ENCODE peak calls at places on chromosome 9, in five cellular contexts. O is left ventricle myocardium inferior, I is colonic mucosa, C is HL-60, D is psoas muscle. M is an unnamed sample.

GRCh38 chr9:20238921-20239320 is 383.4 kb downstream of the MLLT3 start:
- DNase-seq in C (no peak), O (no peak), I (no peak), D (no peak), M (no peak)

GRCh38 chr9:81694541-81694940 is 5.2 kb upstream of the TLE1 start:
- DNase-seq in I (no peak), D (no peak), C (no peak), O (no peak), M (no peak)

GRCh38 chr9:2972475-2972874 is 128.6 kb upstream of the PUM3 start:
- DNase-seq in I (no peak), D (no peak), C (no peak), O (no peak), M (no peak)

GRCh38 chr9:70971698-70972097 is 149.7 kb downstream of the TRPM3 start:
- DNase-seq in O (no peak), I (no peak), D (no peak), C (no peak), M (no peak)

GRCh38 chr9:110015759-110016158 is 192.2 kb downstream of the C9orf152 start:
- DNase-seq in C (no peak), I (no peak), O (no peak), D (no peak), M (no peak)

GRCh38 chr9:125431741-125432271 is 170.2 kb downstream of the GAPVD1 start:
- DNase-seq in D (peak; percentile 45), C (no peak), I (no peak), O (no peak), M (no peak)

GRCh38 chr9:96603305-96604004 is 16.2 kb downstream of the CDC14B start:
- DNase-seq in O (no peak), C (no peak), I (no peak), D (no peak), M (no peak)

GRCh38 chr9:97615439-97616072 is 17.6 kb downstream of the TSTD2 start:
- DNase-seq in C (peak; percentile 64), I (peak; percentile 72), D (no peak), O (no peak), M (peak; percentile 42)

GRCh38 chr9:13915131-13915530 is 398.8 kb downstream of the NFIB start:
- DNase-seq in O (no peak), I (no peak), D (no peak), C (no peak), M (no peak)

GRCh38 chr9:73869261-73869660 is 627.9 kb upstream of the RORB start:
- DNase-seq in D (no peak), C (peak; percentile 36), O (no peak), I (no peak), M (peak; percentile 22)

GRCh38 chr9:136690104-136690840 is 3.0 kb upstream of the AGPAT2 start:
- DNase-seq in I (no peak), D (peak; percentile 90), O (peak; percentile 86), C (no peak), M (no peak)

GRCh38 chr9:98764351-98764750 is 32.0 kb downstream of the ANKS6 start:
- DNase-seq in C (no peak), O (no peak), D (no peak), I (no peak), M (no peak)

GRCh38 chr9:32839013-32839442 is 55.7 kb downstream of the TMEM215 start:
- DNase-seq in D (no peak), C (no peak), O (no peak), I (peak; percentile 24), M (peak; percentile 52)

GRCh38 chr9:83449166-83449565 is 89.0 kb downstream of the FRMD3 start:
- DNase-seq in C (no peak), O (peak; percentile 36), I (no peak), D (no peak), M (no peak)

GRCh38 chr9:125663127-125663526 is 43.9 kb downstream of the MAPKAP1 start:
- DNase-seq in C (peak; percentile 14), D (no peak), O (no peak), I (no peak), M (peak; percentile 7)

GRCh38 chr9:91162311-91162710 is 199.4 kb downstream of the AUH start:
- DNase-seq in C (no peak), I (no peak), O (no peak), D (no peak), M (no peak)

GRCh38 chr9:80163889-80164288 is 592.1 kb downstream of the TLE4 start:
- DNase-seq in D (no peak), O (no peak), I (no peak), C (peak; percentile 25), M (no peak)

GRCh38 chr9:37694355-37694754 is 43.6 kb downstream of the FRMPD1 start:
- DNase-seq in O (no peak), C (no peak), D (no peak), I (no peak), M (no peak)

DNA sequence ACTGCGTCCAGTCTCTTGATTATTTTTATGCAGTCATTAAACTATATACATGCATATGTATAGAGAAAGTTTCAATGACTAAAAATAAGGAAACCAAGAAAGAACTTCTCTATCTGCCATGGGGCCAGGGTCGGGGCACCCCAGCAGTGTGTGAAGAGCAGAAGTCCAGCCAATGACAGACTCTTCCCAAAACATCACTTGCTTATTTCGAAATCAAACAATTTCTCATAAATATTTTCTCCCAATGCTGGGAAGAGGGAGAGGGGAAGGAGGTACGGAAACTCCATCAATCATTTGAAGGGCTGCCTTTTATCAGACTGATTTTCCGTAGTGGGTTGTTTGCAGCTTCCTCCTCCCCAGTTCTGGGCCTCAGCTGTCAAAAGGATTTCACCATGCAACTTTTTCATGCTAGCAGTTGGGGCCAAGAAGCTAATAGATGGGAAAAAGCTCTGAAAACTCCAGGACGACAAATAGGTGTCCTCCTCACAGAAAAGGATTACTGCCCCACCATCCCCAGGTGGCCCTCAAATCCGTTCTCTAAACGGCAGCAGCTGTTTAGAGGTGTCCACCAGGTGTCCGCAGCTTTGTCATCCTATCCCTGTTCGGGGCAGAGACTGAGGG is 617 bp upstream of the FPGS start:
- DNase-seq in D (no peak), I (no peak), O (no peak), C (peak; percentile 61), M (no peak)
- TF ChIP-seq CTCF in D (no peak), I (no peak), O (peak; percentile 36), C (no peak), M (no peak)

GRCh38 chr9:113152699-113153098 is 1.9 kb downstream of the SLC31A2 start:
- DNase-seq in I (no peak), C (no peak), O (no peak), D (no peak), M (no peak)
- TF ChIP-seq CTCF in I (no peak), C (no peak), O (no peak), D (no peak), M (no peak)

DNA sequence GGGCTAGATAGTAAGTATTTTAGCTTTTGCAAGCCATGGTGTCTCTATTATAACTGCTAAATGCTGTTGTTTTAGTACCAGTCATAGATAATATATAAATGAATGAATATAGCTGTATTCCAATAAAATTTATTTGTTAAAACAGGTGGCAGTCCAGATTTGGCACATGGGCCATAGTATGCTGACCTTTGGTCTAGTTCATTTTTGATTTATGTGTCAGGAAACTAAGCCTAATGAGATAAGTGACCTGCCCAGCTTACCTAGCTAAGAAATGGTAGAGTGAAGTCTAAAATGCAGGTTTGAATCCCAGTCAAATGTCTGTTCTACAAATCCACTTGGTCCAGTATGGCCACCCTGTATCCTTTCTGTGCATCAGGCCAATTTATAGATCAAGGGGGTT is 139.3 kb downstream of the ALDH1A1 start:
- DNase-seq in C (no peak), D (no peak), I (no peak), O (no peak), M (no peak)
- TF ChIP-seq CTCF in C (no peak), D (no peak), I (no peak), O (no peak), M (no peak)

GRCh38 chr9:124419832-124420489 is 4.7 kb upstream of the PSMB7 start:
- DNase-seq in O (no peak), I (no peak), C (no peak), D (no peak), M (no peak)
- TF ChIP-seq CTCF in O (peak; percentile 38), I (peak; percentile 22), C (no peak), D (no peak), M (no peak)

GRCh38 chr9:89491688-89492087 is 6.2 kb downstream of the SEMA4D start:
- DNase-seq in I (no peak), O (no peak), D (no peak), C (no peak), M (no peak)

GRCh38 chr9:89493671-89494070 is 4.2 kb downstream of the SEMA4D start:
- DNase-seq in I (no peak), D (no peak), C (no peak), O (no peak), M (no peak)

GRCh38 chr9:89494199-89494598 is 3.7 kb downstream of the SEMA4D start:
- DNase-seq in I (no peak), C (peak; percentile 47), O (no peak), D (no peak), M (no peak)

GRCh38 chr9:89492586-89492985 is 5.3 kb downstream of the SEMA4D start:
- DNase-seq in C (no peak), D (no peak), O (no peak), I (no peak), M (no peak)

DNA sequence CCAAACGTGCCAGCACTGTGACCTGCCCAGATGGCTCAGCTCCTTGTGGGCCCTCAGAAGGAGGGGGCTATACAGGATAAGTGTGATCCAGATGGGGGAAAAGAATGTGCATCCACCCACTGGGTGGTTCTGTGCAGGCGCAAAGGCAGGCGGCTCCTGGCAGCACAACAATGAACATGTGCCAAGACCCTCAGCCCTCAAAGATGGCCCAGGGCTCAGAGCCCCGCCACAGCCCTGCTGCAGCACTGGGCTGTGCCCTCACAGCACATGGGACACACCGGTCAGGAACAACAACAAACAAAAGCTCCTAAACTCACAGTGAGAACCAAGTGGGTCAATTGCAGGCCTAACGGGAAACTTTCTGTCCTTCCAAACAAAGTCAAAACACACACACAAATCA is 4.7 kb downstream of the SEMA4D start:
- DNase-seq in I (no peak), D (no peak), O (no peak), C (no peak), M (no peak)
- TF ChIP-seq CTCF in I (no peak), D (no peak), O (no peak), C (no peak), M (no peak)

GRCh38 chr9:126706698-126707053 is 92.9 kb downstream of the LMX1B start:
- DNase-seq in D (no peak), I (no peak), C (no peak), O (no peak), M (no peak)
- TF ChIP-seq CTCF in D (no peak), I (no peak), C (no peak), O (no peak), M (no peak)

GRCh38 chr9:84966876-84967830 is 297.6 kb downstream of the NTRK2 start:
- DNase-seq in I (no peak), C (no peak), O (no peak), D (no peak), M (no peak)
- TF ChIP-seq CTCF in I (no peak), C (no peak), O (no peak), D (no peak), M (no peak)

DNA sequence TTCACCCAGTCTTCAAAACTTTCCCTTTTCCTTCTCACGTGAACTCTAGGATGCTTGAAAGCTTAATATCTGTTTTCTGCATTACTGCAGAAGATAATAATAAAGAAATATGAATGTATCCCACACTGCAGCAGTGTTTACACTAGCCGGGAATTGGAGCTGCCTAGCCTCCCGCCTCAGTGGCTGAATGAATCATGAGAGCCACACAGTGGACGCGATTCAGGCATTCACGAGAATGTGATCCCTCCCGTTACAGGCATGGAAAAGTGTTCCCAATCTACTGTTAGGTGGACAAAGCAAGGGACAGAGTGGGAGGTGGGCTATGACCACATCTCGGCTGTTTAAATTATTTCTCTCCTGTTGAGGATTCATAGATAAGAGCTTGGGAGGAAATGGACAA is 69.4 kb upstream of the CTSL start:
- DNase-seq in O (no peak), I (no peak), D (no peak), C (no peak), M (no peak)
- TF ChIP-seq CTCF in O (no peak), I (no peak), D (no peak), C (no peak), M (no peak)